ENCODE peak calls at places on chromosomes 11 and 22, in six cellular contexts. One of them, this sample, is unnamed.

GRCh38 chr11:46010100-46010499 is 87.6 kb downstream of the LARGE2 start:
- DNase-seq in iris pigment epithelial cell: no peak
- DNase-seq in RWPE1: no peak
- DNase-seq in M059J: no peak
- DNase-seq in stimulated activated CD4-positive, alpha-beta T cell treated with anti-CD3 and anti-CD28 coated beads, Interleukin-2, amount 100 ng/mL, for 48 hours: no peak
- DNase-seq in T-cell: no peak
- DNase-seq in this sample: no peak

GRCh38 chr22:28047740-28048139 is 128.7 kb upstream of the PITPNB start:
- DNase-seq in M059J: no peak
- DNase-seq in RWPE1: no peak
- DNase-seq in iris pigment epithelial cell: no peak
- DNase-seq in stimulated activated CD4-positive, alpha-beta T cell treated with anti-CD3 and anti-CD28 coated beads, Interleukin-2, amount 100 ng/mL, for 48 hours: no peak
- DNase-seq in T-cell: no peak
- DNase-seq in this sample: no peak

GRCh38 chr22:25023879-25024278 is 71.4 kb downstream of the KIAA1671 start:
- DNase-seq in iris pigment epithelial cell: no peak
- DNase-seq in T-cell: no peak
- DNase-seq in RWPE1: no peak
- DNase-seq in M059J: no peak
- DNase-seq in stimulated activated CD4-positive, alpha-beta T cell treated with anti-CD3 and anti-CD28 coated beads, Interleukin-2, amount 100 ng/mL, for 48 hours: no peak
- DNase-seq in this sample: no peak

GRCh38 chr22:31441652-31442051 is 42.2 kb downstream of the DRG1 start:
- DNase-seq in RWPE1: no peak
- DNase-seq in iris pigment epithelial cell: no peak
- DNase-seq in T-cell: no peak
- DNase-seq in M059J: no peak
- DNase-seq in stimulated activated CD4-positive, alpha-beta T cell treated with anti-CD3 and anti-CD28 coated beads, Interleukin-2, amount 100 ng/mL, for 48 hours: no peak
- DNase-seq in this sample: no peak

GRCh38 chr11:117610045-117610444 is 187.0 kb downstream of the DSCAML1 start:
- DNase-seq in T-cell: no peak
- DNase-seq in stimulated activated CD4-positive, alpha-beta T cell treated with anti-CD3 and anti-CD28 coated beads, Interleukin-2, amount 100 ng/mL, for 48 hours: no peak
- DNase-seq in M059J: peak
- DNase-seq in iris pigment epithelial cell: peak
- DNase-seq in RWPE1: no peak
- DNase-seq in this sample: no peak

GRCh38 chr11:2375341-2375853 is 1.7 kb upstream of the CD81 start:
- DNase-seq in T-cell: no peak
- DNase-seq in RWPE1: no peak
- DNase-seq in iris pigment epithelial cell: no peak
- DNase-seq in M059J: no peak
- DNase-seq in stimulated activated CD4-positive, alpha-beta T cell treated with anti-CD3 and anti-CD28 coated beads, Interleukin-2, amount 100 ng/mL, for 48 hours: no peak
- DNase-seq in this sample: no peak

GRCh38 chr11:25734592-25735211 is 597.2 kb upstream of the ANO3 start:
- DNase-seq in iris pigment epithelial cell: peak
- DNase-seq in RWPE1: peak
- DNase-seq in stimulated activated CD4-positive, alpha-beta T cell treated with anti-CD3 and anti-CD28 coated beads, Interleukin-2, amount 100 ng/mL, for 48 hours: no peak
- DNase-seq in T-cell: no peak
- DNase-seq in M059J: no peak
- DNase-seq in this sample: no peak

GRCh38 chr11:29448246-29448877 is 568.5 kb downstream of the KCNA4 start:
- DNase-seq in iris pigment epithelial cell: peak
- DNase-seq in stimulated activated CD4-positive, alpha-beta T cell treated with anti-CD3 and anti-CD28 coated beads, Interleukin-2, amount 100 ng/mL, for 48 hours: no peak
- DNase-seq in RWPE1: peak
- DNase-seq in T-cell: no peak
- DNase-seq in M059J: peak
- DNase-seq in this sample: no peak

GRCh38 chr11:3074912-3075589 is 17.8 kb upstream of the CARS1 start:
- DNase-seq in iris pigment epithelial cell: no peak
- DNase-seq in M059J: peak
- DNase-seq in stimulated activated CD4-positive, alpha-beta T cell treated with anti-CD3 and anti-CD28 coated beads, Interleukin-2, amount 100 ng/mL, for 48 hours: no peak
- DNase-seq in RWPE1: no peak
- DNase-seq in T-cell: no peak
- DNase-seq in this sample: no peak

GRCh38 chr11:2419638-2420501 is 19.3 kb downstream of the TSSC4 start:
- DNase-seq in RWPE1: peak
- DNase-seq in M059J: peak
- DNase-seq in T-cell: peak
- DNase-seq in iris pigment epithelial cell: peak
- DNase-seq in stimulated activated CD4-positive, alpha-beta T cell treated with anti-CD3 and anti-CD28 coated beads, Interleukin-2, amount 100 ng/mL, for 48 hours: peak
- DNase-seq in this sample: peak

This sample was measured in T-helper 9 cell.